ENCODE peak calls at places on chromosomes 12 and 14, in six cellular contexts. S is neural progenitor cell, P is lung, E is breast epithelium, O is AG04450, C is HFF-Myc. U is an unnamed sample.

GRCh38 chr14:105853089-105853906 is 326.9 kb downstream of the TMEM121 start:
- DNase-seq in O (no peak), P (no peak), E (peak), S (no peak), C (no peak), U (no peak)

GRCh38 chr14:76777721-76778120 is 16.5 kb downstream of the VASH1 start:
- DNase-seq in S (no peak), E (peak), O (no peak), P (no peak), C (no peak), U (no peak)

GRCh38 chr12:105279460-105280056 is 43.6 kb upstream of the APPL2 start:
- DNase-seq in O (no peak), P (no peak), E (no peak), S (peak), C (no peak), U (no peak)

GRCh38 chr12:71746983-71747611 is 7.6 kb upstream of the RAB21 start:
- DNase-seq in E (no peak), S (peak), C (no peak), P (peak), O (peak), U (no peak)

GRCh38 chr12:65232490-65233077 is 45.9 kb upstream of the MSRB3 start:
- DNase-seq in E (no peak), O (no peak), P (no peak), S (no peak), C (no peak), U (no peak)

GRCh38 chr12:14454098-14454907 is 88.8 kb downstream of the ATF7IP start:
- DNase-seq in C (peak), E (no peak), S (peak), P (no peak), O (no peak), U (no peak)

GRCh38 chr14:97917169-97917568 is 1120.0 kb downstream of the VRK1 start:
- DNase-seq in C (no peak), E (no peak), P (no peak), O (no peak), S (no peak), U (no peak)

GRCh38 chr12:57166971-57167371 is 19.6 kb upstream of the LRP1-AS start:
- DNase-seq in E (no peak), O (no peak), C (no peak), S (no peak), P (no peak), U (no peak)

GRCh38 chr14:52923902-52924575 is 26.8 kb downstream of the FERMT2 start:
- DNase-seq in O (no peak), E (no peak), S (no peak), C (no peak), P (no peak), U (no peak)

GRCh38 chr12:30822385-30823139 is 67.8 kb upstream of the CAPRIN2 start:
- DNase-seq in O (no peak), E (peak), S (peak), P (peak), C (no peak), U (no peak)

GRCh38 chr14:69284170-69284569 is 24.2 kb downstream of the GALNT16 start:
- DNase-seq in E (no peak), S (no peak), P (no peak), O (no peak), C (no peak), U (no peak)

GRCh38 chr12:129049917-129050316 is 196.6 kb downstream of the GLT1D1 start:
- DNase-seq in S (peak), E (no peak), C (no peak), O (no peak), P (no peak), U (no peak)

GRCh38 chr14:91744068-91744480 is 12.2 kb upstream of the CATSPERB start:
- DNase-seq in O (no peak), C (no peak), E (no peak), S (no peak), P (peak), U (no peak)

GRCh38 chr14:64636208-64636979 is 67.8 kb upstream of the PLEKHG3 start:
- DNase-seq in S (peak), O (no peak), E (peak), C (no peak), P (peak), U (peak)

GRCh38 chr12:19382111-19382526 is 57.2 kb upstream of the AEBP2 start:
- DNase-seq in P (no peak), E (no peak), C (peak), O (no peak), S (peak), U (no peak)

GRCh38 chr12:85191-85666 is 18.7 kb downstream of the IQSEC3 start:
- DNase-seq in S (no peak), O (no peak), P (no peak), C (no peak), E (peak), U (no peak)

GRCh38 chr12:100671396-100672074 is 98.1 kb downstream of the GAS2L3 start:
- DNase-seq in C (no peak), O (no peak), S (peak), P (no peak), E (no peak), U (no peak)

GRCh38 chr12:100674009-100674888 is 100.8 kb downstream of the GAS2L3 start:
- DNase-seq in C (no peak), O (no peak), P (no peak), S (no peak), E (no peak), U (no peak)

GRCh38 chr12:100669922-100670321 is 96.4 kb downstream of the GAS2L3 start:
- DNase-seq in P (no peak), S (no peak), C (no peak), E (no peak), O (no peak), U (no peak)

GRCh38 chr12:100668939-100669536 is 95.6 kb downstream of the GAS2L3 start:
- DNase-seq in P (peak), S (peak), O (peak), C (peak), E (peak), U (no peak)

GRCh38 chr12:100672075-100672592 is 98.7 kb downstream of the GAS2L3 start:
- DNase-seq in E (no peak), O (no peak), C (no peak), S (peak), P (no peak), U (no peak)
- TF ChIP-seq CTCF in E (no peak), O (peak), C (peak), S (peak), P (no peak), U (peak)

DNA sequence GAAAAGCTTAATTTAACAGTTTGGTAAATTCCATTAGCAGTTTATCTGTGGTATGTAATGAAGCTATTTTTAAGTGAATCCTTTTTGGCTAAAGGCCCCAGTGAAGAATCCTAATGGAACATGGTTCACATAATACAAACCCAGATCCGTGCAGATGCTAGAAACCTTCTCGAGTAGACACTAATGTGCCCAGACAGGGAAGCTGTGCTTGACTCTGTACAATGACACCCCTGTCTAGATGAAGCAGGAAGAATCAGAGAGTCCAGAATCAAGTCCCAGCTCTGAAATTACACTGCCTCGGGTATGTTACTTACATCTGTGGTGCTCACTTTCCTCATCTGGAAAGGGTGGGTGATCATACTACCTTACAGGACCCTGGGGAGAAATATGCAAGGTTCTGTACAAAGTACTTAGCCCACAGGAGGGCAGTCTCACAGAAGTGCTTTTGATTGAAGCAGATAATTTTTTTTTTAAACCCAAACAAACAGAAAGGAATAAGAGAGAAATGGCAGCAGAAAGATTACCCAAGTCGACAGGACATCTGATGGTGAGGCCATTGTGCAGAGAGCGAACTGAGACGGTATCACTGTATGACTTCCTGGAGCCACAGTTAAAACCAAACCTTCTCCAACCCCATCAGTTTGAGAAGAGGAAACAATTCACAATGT is 8.6 kb downstream of the CRACR2A start:
- DNase-seq in O (no peak), S (no peak), C (no peak), E (no peak), P (no peak), U (no peak)
- TF ChIP-seq CTCF in O (no peak), S (no peak), C (no peak), E (no peak), P (no peak), U (no peak)

DNA sequence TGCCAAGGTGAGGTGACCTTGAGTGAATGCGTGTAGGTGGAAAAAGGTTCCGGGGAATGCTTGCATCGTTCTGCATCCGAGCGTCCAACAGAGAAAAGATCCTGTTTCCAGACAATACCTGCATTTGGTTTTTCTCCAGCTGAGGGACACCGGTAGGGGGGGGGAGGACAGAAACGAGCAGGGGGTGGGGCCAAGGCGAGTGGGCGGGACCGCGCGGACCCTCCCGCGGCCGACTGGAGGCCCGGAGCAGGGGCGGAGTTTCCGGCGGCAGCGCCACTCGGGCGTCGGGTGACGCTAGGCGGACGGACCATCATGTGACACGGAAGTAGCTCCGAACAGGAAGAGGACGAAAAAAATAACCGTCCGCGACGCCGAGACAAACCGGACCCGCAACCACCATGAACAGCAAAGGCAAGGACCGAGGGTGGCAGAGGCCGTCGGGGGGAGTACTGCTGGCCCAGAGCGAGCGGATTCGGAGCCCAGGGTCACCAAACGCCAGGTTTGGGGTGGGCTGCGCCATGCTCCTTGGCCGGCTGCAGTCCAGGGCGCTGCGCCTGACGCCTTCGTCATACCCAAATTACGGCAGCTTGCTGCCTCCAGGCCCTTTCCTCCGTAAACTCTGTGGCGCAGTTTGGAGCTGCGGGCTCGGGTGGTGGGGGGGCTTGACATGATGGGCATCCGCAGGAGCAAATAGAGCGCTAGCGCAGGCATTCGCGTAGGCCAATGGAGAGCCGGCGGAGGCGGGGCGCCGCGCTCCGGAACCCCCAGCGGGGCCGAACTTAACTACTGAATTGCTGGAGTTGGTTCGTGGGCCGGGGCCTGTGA is at the start of gene DAZAP2:
- DNase-seq in S (peak), O (peak), E (peak), C (peak), P (peak), U (peak)
- TF ChIP-seq CTCF in S (peak), O (peak), E (no peak), C (no peak), P (no peak), U (peak)

GRCh38 chr12:6866163-6866919 is 990 bp upstream of the TPI1 start:
- DNase-seq in E (no peak), P (no peak), O (no peak), S (peak), C (no peak), U (no peak)

GRCh38 chr12:6869049-6870021 is 2.0 kb downstream of the TPI1 start:
- DNase-seq in S (peak), E (peak), P (peak), O (peak), C (no peak), U (peak)

GRCh38 chr12:6866920-6867406 is 368 bp upstream of the TPI1 start:
- DNase-seq in S (no peak), P (no peak), E (no peak), C (no peak), O (no peak), U (no peak)

GRCh38 chr12:6868211-6869048 is 1.1 kb downstream of the TPI1 start:
- DNase-seq in E (no peak), C (no peak), P (no peak), S (peak), O (no peak), U (no peak)

GRCh38 chr12:6867407-6868210 is at the start of gene TPI1:
- DNase-seq in C (no peak), O (peak), E (peak), S (peak), P (peak), U (peak)
- TF ChIP-seq CTCF in C (no peak), O (no peak), E (peak), S (no peak), P (no peak), U (peak)

GRCh38 chr12:7075931-7076330 is 15.4 kb downstream of the C1S start:
- DNase-seq in C (no peak), P (no peak), S (no peak), O (peak), E (no peak), U (no peak)

GRCh38 chr12:7076493-7076892 is 15.8 kb downstream of the C1R start:
- DNase-seq in O (no peak), S (no peak), E (no peak), P (no peak), C (no peak), U (no peak)

GRCh38 chr12:7079826-7080125 is 12.5 kb downstream of the C1R start:
- DNase-seq in O (peak), S (no peak), C (no peak), P (no peak), E (no peak), U (no peak)

GRCh38 chr12:7075518-7075917 is 15.0 kb downstream of the C1S start:
- DNase-seq in S (no peak), P (no peak), C (no peak), E (no peak), O (no peak), U (no peak)

DNA sequence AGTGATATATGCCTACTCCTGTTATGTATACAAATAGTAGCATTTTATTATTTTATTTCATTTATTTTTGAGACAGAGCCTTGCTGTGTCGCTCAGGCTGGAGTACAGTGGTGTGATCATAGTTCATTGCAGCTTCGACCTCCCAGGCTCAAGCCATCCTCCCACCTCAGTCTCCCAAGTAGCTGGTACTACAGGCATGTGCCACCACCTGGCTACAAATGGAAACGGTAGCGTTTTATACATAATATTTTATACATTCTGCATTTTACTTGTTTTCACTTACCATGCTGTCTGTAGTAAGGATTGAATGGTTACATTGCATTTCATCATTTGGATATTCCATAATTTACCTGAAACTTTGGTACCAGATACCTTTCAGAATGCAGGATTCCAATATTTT is 14.1 kb downstream of the C1R start:
- DNase-seq in E (no peak), P (no peak), S (no peak), O (no peak), C (no peak), U (no peak)
- TF ChIP-seq CTCF in E (no peak), P (no peak), S (no peak), O (no peak), C (no peak), U (no peak)

GRCh38 chr12:107130830-107131760 is 37.7 kb upstream of the CRY1 start:
- DNase-seq in S (no peak), C (peak), P (no peak), O (no peak), E (no peak), U (no peak)

GRCh38 chr12:107127482-107128185 is 34.3 kb upstream of the CRY1 start:
- DNase-seq in O (no peak), C (no peak), S (peak), E (no peak), P (no peak), U (no peak)

GRCh38 chr12:107129315-107129930 is 36.1 kb upstream of the CRY1 start:
- DNase-seq in S (no peak), C (no peak), P (no peak), O (no peak), E (no peak), U (no peak)

GRCh38 chr12:107125833-107126232 is 32.5 kb upstream of the CRY1 start:
- DNase-seq in C (no peak), P (no peak), O (no peak), S (no peak), E (no peak), U (no peak)

GRCh38 chr12:107126688-107127481 is 33.5 kb upstream of the CRY1 start:
- DNase-seq in P (no peak), C (no peak), O (no peak), E (no peak), S (no peak), U (no peak)
- TF ChIP-seq CTCF in P (no peak), C (peak), O (peak), E (no peak), S (peak), U (peak)

DNA sequence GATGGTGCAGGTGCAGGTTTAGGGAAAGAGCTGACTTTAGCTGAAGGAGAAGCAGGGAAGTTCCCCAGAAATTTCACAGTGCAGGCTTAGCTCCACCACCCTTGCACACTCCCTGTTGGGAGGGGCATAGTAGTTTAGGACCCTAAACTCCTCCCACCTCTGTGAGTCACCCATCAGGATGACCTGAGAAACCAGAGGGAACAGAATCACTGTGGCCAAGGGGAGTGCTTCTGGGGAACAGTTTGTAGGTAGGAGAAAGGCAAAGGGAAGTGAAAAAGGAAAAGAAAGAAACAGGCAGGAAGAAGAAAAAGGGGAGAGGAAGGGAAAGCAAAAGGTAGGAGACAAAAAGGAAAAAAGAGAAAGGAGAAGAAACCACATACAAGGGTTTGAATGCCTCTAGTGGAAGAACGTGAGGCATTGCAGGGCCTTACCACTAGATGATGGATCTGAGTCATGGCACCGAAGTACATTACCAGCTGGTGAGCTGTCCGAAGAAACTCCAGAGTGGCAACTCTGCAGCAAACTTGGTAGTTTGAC is 404.2 kb downstream of the SLC6A15 start:
- DNase-seq in O (no peak), E (no peak), S (peak), C (peak), P (no peak), U (no peak)
- TF ChIP-seq CTCF in O (peak), E (no peak), S (peak), C (peak), P (no peak), U (no peak)

DNA sequence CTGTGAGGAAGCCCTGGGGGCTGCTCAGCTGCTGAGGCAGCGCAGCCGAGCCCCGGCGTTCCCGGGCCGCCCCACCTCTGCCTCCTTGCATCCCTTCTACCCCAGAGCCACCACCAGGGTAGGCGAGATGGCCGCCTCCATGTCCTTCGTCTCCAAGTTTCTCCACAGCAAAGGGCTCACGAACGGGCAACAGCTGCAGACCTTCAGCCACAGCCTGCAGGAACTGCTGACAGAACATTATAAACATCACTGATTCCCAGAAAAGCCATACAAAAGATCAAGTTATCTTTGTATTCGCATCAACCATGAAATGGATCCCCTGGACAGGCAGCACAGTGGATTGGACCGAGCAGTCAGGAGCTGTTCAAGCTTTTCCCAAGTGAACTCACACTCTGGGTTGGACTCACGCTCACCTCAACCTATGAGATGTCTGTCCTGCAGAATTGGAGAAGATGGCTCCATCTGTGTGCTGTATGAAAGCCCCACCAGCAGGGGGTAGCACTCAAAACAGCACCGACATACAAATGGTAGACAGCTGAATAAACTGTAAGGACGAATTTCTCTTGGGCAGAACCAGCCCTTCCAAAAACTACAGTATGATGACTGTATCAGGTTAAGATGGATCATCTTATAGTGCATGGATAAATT is 19.4 kb upstream of the A2M start:
- DNase-seq in P (no peak), C (no peak), S (no peak), E (no peak), O (no peak), U (no peak)
- TF ChIP-seq CTCF in P (no peak), C (peak), S (peak), E (no peak), O (peak), U (no peak)

DNA sequence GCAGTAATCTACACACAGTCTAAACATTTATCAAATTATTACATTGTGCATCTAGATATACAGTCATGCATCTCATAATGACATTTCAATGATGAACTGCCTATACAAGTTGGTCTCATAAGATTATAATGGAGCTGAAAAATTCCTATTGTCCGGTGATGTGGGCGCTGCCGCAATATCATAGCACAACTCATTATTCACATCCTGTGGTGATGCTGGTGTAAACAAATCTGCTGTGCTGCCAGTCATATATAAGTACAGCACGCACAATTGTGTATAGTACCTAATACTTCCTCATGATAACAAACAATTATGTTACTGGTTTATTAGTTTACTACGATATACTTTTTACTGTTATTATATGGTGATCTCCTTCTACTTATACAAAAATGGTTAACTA is 768.8 kb upstream of the NOVA1 start:
- DNase-seq in S (no peak), O (no peak), C (no peak), P (no peak), E (no peak), U (no peak)
- TF ChIP-seq CTCF in S (no peak), O (no peak), C (no peak), P (no peak), E (no peak), U (no peak)